ENCODE peak calls at places on chromosome 3, in eight cellular contexts. K, U, J, R, P, H, Z and X are unnamed samples.

GRCh38 chr3:183613366-183614293 is 21.8 kb upstream of the KLHL24 start:
- DNase-seq in H (no peak), P (peak), R (no peak), K (no peak), U (no peak), Z (no peak), J (no peak), X (no peak)

GRCh38 chr3:189756651-189757078 is 125.5 kb downstream of the TP63 start:
- DNase-seq in J (peak), U (no peak), P (no peak), Z (no peak), H (no peak), R (no peak), K (no peak), X (peak)

GRCh38 chr3:184505479-184505878 is 56.1 kb upstream of the EPHB3 start:
- DNase-seq in P (no peak), H (no peak), J (no peak), U (no peak), Z (no peak), K (no peak), R (no peak), X (no peak)

GRCh38 chr3:171806200-171807128 is 3.8 kb downstream of the PLD1 start:
- DNase-seq in K (no peak), Z (peak), J (no peak), R (no peak), H (no peak), U (no peak), P (peak), X (no peak)

GRCh38 chr3:38283810-38284775 is 2.0 kb downstream of the SLC22A14 start:
- DNase-seq in J (no peak), H (no peak), Z (no peak), U (no peak), K (no peak), P (peak), R (no peak), X (no peak)

GRCh38 chr3:102790742-102791141 is 355.9 kb downstream of the ZPLD1 start:
- DNase-seq in P (peak), K (no peak), U (no peak), R (no peak), Z (no peak), H (no peak), J (no peak), X (no peak)

GRCh38 chr3:105402287-105402801 is 35.6 kb downstream of the ALCAM start:
- DNase-seq in J (peak), K (no peak), H (no peak), U (no peak), Z (no peak), P (no peak), R (no peak), X (peak)

GRCh38 chr3:4695846-4696245 is 202.7 kb downstream of the ITPR1 start:
- DNase-seq in P (no peak), H (no peak), Z (no peak), R (no peak), K (no peak), U (no peak), J (no peak), X (no peak)

GRCh38 chr3:41301548-41301947 is 102.2 kb downstream of the CTNNB1 start:
- DNase-seq in U (no peak), H (no peak), R (no peak), J (no peak), P (no peak), K (no peak), Z (no peak), X (no peak)

GRCh38 chr3:61912158-61912557 is 350.8 kb downstream of the PTPRG start:
- DNase-seq in U (no peak), Z (no peak), H (no peak), K (no peak), R (no peak), J (no peak), P (no peak), X (no peak)

GRCh38 chr3:47890832-47891620 is 88.1 kb downstream of the DHX30 start:
- DNase-seq in U (peak), K (no peak), J (peak), H (no peak), R (no peak), P (no peak), Z (no peak), X (no peak)

GRCh38 chr3:76685858-76686257 is 354.0 kb upstream of the ROBO2 start:
- DNase-seq in J (no peak), U (no peak), P (no peak), R (no peak), H (no peak), Z (peak), K (no peak), X (peak)

GRCh38 chr3:190596341-190597285 is 82.7 kb downstream of the IL1RAP start:
- DNase-seq in R (no peak), Z (no peak), K (no peak), J (no peak), H (no peak), P (no peak), U (no peak), X (no peak)

GRCh38 chr3:183699238-183699947 is 1.8 kb downstream of the YEATS2 start:
- DNase-seq in U (no peak), R (no peak), H (no peak), Z (peak), P (no peak), J (peak), K (no peak), X (peak)